ENCODE peak calls at places on chromosome 13, in ten cellular contexts. Q is stimulated activated CD4-positive, alpha-beta T cell treated with anti-CD3 and anti-CD28 coated beads, Interleukin-4, amount 100 ng/mL, for 4 hours; P is GM23338; T is activated CD8-positive, alpha-beta T cell treated with anti-CD3 and anti-CD28 coated beads for 36 hours; W is activated naive CD8-positive, alpha-beta T cell treated with anti-CD3 and anti-CD28 coated beads, Interleukin-2, amount 10 ng/mL, durations not matched to agents 7 days and 5 days; J is amniotic epithelial cell; K is globus pallidus; S is cerebellar cortex; V is OCI-LY7; B is transverse colon. O is an unnamed sample.

GRCh38 chr13:99191900-99192399 is 8.7 kb upstream of the UBAC2 start:
- DNase-seq in K (no peak), B (peak; percentile 77), J (no peak), V (no peak), W (no peak), P (no peak), T (no peak), Q (no peak), S (no peak), O (peak; percentile 58)

GRCh38 chr13:86826232-86826631 is 844.9 kb upstream of the SLITRK5 start:
- DNase-seq in B (no peak), V (no peak), W (no peak), K (no peak), T (no peak), P (no peak), Q (no peak), S (no peak), J (no peak), O (no peak)

GRCh38 chr13:25232937-25233515 is 54.3 kb downstream of the MTMR6 start:
- DNase-seq in S (peak; percentile 69), J (peak; percentile 29), Q (no peak), V (peak; percentile 60), B (no peak), T (no peak), W (no peak), P (peak; percentile 69), K (peak; percentile 79), O (peak; percentile 61)

GRCh38 chr13:112648966-112649690 is 40.7 kb upstream of the ATP11A start:
- DNase-seq in T (no peak), B (no peak), Q (no peak), V (no peak), P (no peak), S (no peak), W (no peak), K (no peak), J (no peak), O (no peak)

GRCh38 chr13:29456419-29456818 is 139.1 kb downstream of the SLC7A1 start:
- DNase-seq in P (no peak), B (no peak), J (no peak), T (no peak), S (no peak), W (no peak), Q (no peak), V (no peak), K (no peak), O (no peak)

GRCh38 chr13:20369886-20370361 is 137.8 kb upstream of the GJB6 start:
- DNase-seq in P (no peak), K (no peak), W (no peak), T (no peak), V (no peak), B (no peak), Q (no peak), S (no peak), J (no peak), O (no peak)

GRCh38 chr13:107838592-107839161 is 376.7 kb downstream of the LIG4 start:
- DNase-seq in Q (no peak), K (no peak), W (no peak), T (no peak), B (no peak), V (no peak), S (no peak), J (no peak), P (peak; percentile 34), O (no peak)

GRCh38 chr13:44013666-44014291 is 134.1 kb downstream of the LACC1 start:
- DNase-seq in B (no peak), K (peak; percentile 34), T (no peak), P (no peak), J (peak; percentile 52), S (no peak), Q (no peak), V (no peak), W (no peak), O (no peak)

GRCh38 chr13:76440568-76440967 is 445.6 kb downstream of the KCTD12 start:
- DNase-seq in W (no peak), B (no peak), K (peak; percentile 20), P (no peak), Q (no peak), V (peak; percentile 17), S (no peak), J (no peak), T (no peak), O (no peak)

GRCh38 chr13:38848360-38848759 is 142.3 kb downstream of the STOML3 start:
- DNase-seq in B (no peak), J (no peak), W (no peak), Q (no peak), V (no peak), K (no peak), P (no peak), T (no peak), S (no peak), O (no peak)

GRCh38 chr13:97366172-97366688 is 67.7 kb upstream of the RAP2A start:
- DNase-seq in P (no peak), B (no peak), Q (no peak), S (no peak), J (no peak), V (no peak), K (no peak), W (no peak), T (no peak), O (no peak)

GRCh38 chr13:113887700-113888201 is 23.9 kb upstream of the GAS6 start:
- DNase-seq in J (peak; percentile 29), B (no peak), Q (no peak), S (no peak), W (no peak), V (no peak), T (no peak), P (no peak), K (no peak), O (no peak)

GRCh38 chr13:83839158-83839557 is 43.1 kb downstream of the SLITRK1 start:
- DNase-seq in V (no peak), B (no peak), W (no peak), Q (no peak), S (no peak), J (no peak), T (no peak), P (peak; percentile 36), K (peak; percentile 63), O (no peak)

GRCh38 chr13:79779761-79780160 is 298.8 kb downstream of the NDFIP2 start:
- DNase-seq in P (no peak), V (no peak), Q (no peak), T (no peak), W (no peak), S (no peak), J (peak; percentile 97), B (peak; percentile 33), K (no peak), O (no peak)

GRCh38 chr13:26485786-26486185 is 71.7 kb upstream of the WASF3 start:
- DNase-seq in V (no peak), S (peak; percentile 72), K (peak; percentile 46), Q (no peak), P (no peak), B (no peak), W (no peak), J (no peak), T (no peak), O (no peak)

GRCh38 chr13:83752141-83752540 is 130.1 kb downstream of the SLITRK1 start:
- DNase-seq in T (no peak), K (no peak), P (no peak), S (no peak), J (peak; percentile 64), B (no peak), V (no peak), W (no peak), Q (no peak), O (no peak)